ENCODE peak calls at places on chromosomes 7 and 10, in ten cellular contexts. One of them, this sample, is unnamed.

GRCh38 chr7:83365746-83366145 is 203.1 kb upstream of the PCLO start:
- DNase-seq in NCI-H1105 treated with DMSO at 0.1 percent for 48 hours: peak
- DNase-seq in stimulated activated CD8-positive, alpha-beta memory T cell treated with anti-CD3 and anti-CD28 coated beads, Interleukin-15, amount 100 ng/mL, for 1 hour: no peak
- DNase-seq in uterus: no peak
- DNase-seq in substantia nigra: no peak
- DNase-seq in NCI-H2081: no peak
- DNase-seq in posterior vena cava: no peak
- DNase-seq in ACHN: peak
- DNase-seq in CD8-positive, alpha-beta T cell: no peak
- DNase-seq in psoas muscle: no peak
- DNase-seq in this sample: no peak

GRCh38 chr7:44974549-44974948 is 4.3 kb downstream of the MYO1G start:
- DNase-seq in NCI-H1105 treated with DMSO at 0.1 percent for 48 hours: no peak
- DNase-seq in stimulated activated CD8-positive, alpha-beta memory T cell treated with anti-CD3 and anti-CD28 coated beads, Interleukin-15, amount 100 ng/mL, for 1 hour: no peak
- DNase-seq in uterus: no peak
- DNase-seq in substantia nigra: no peak
- DNase-seq in NCI-H2081: no peak
- DNase-seq in posterior vena cava: peak
- DNase-seq in ACHN: no peak
- DNase-seq in CD8-positive, alpha-beta T cell: no peak
- DNase-seq in psoas muscle: no peak
- DNase-seq in this sample: no peak

GRCh38 chr10:62326134-62326533 is 48.0 kb upstream of the ZNF365 start:
- DNase-seq in NCI-H1105 treated with DMSO at 0.1 percent for 48 hours: no peak
- DNase-seq in stimulated activated CD8-positive, alpha-beta memory T cell treated with anti-CD3 and anti-CD28 coated beads, Interleukin-15, amount 100 ng/mL, for 1 hour: no peak
- DNase-seq in uterus: no peak
- DNase-seq in substantia nigra: no peak
- DNase-seq in NCI-H2081: no peak
- DNase-seq in posterior vena cava: no peak
- DNase-seq in ACHN: no peak
- DNase-seq in CD8-positive, alpha-beta T cell: no peak
- DNase-seq in psoas muscle: no peak
- DNase-seq in this sample: no peak

GRCh38 chr10:22750131-22750530 is 35.8 kb upstream of the PIP4K2A start:
- DNase-seq in NCI-H1105 treated with DMSO at 0.1 percent for 48 hours: no peak
- DNase-seq in stimulated activated CD8-positive, alpha-beta memory T cell treated with anti-CD3 and anti-CD28 coated beads, Interleukin-15, amount 100 ng/mL, for 1 hour: no peak
- DNase-seq in uterus: no peak
- DNase-seq in substantia nigra: no peak
- DNase-seq in NCI-H2081: no peak
- DNase-seq in posterior vena cava: no peak
- DNase-seq in ACHN: no peak
- DNase-seq in CD8-positive, alpha-beta T cell: no peak
- DNase-seq in psoas muscle: no peak
- DNase-seq in this sample: no peak

GRCh38 chr10:3902054-3902808 is 117.2 kb upstream of the KLF6 start:
- DNase-seq in NCI-H1105 treated with DMSO at 0.1 percent for 48 hours: no peak
- DNase-seq in stimulated activated CD8-positive, alpha-beta memory T cell treated with anti-CD3 and anti-CD28 coated beads, Interleukin-15, amount 100 ng/mL, for 1 hour: no peak
- DNase-seq in uterus: no peak
- DNase-seq in substantia nigra: no peak
- DNase-seq in NCI-H2081: no peak
- DNase-seq in posterior vena cava: no peak
- DNase-seq in ACHN: peak
- DNase-seq in CD8-positive, alpha-beta T cell: no peak
- DNase-seq in psoas muscle: no peak
- DNase-seq in this sample: no peak

GRCh38 chr10:11682896-11683295 is 59.3 kb upstream of the ECHDC3 start:
- DNase-seq in NCI-H1105 treated with DMSO at 0.1 percent for 48 hours: no peak
- DNase-seq in stimulated activated CD8-positive, alpha-beta memory T cell treated with anti-CD3 and anti-CD28 coated beads, Interleukin-15, amount 100 ng/mL, for 1 hour: no peak
- DNase-seq in uterus: no peak
- DNase-seq in substantia nigra: no peak
- DNase-seq in NCI-H2081: no peak
- DNase-seq in posterior vena cava: no peak
- DNase-seq in ACHN: no peak
- DNase-seq in CD8-positive, alpha-beta T cell: no peak
- DNase-seq in psoas muscle: no peak
- DNase-seq in this sample: no peak

GRCh38 chr7:80478683-80479082 is 33.2 kb downstream of the GNAT3 start:
- DNase-seq in NCI-H1105 treated with DMSO at 0.1 percent for 48 hours: no peak
- DNase-seq in stimulated activated CD8-positive, alpha-beta memory T cell treated with anti-CD3 and anti-CD28 coated beads, Interleukin-15, amount 100 ng/mL, for 1 hour: no peak
- DNase-seq in uterus: no peak
- DNase-seq in substantia nigra: no peak
- DNase-seq in NCI-H2081: no peak
- DNase-seq in posterior vena cava: no peak
- DNase-seq in ACHN: peak
- DNase-seq in CD8-positive, alpha-beta T cell: no peak
- DNase-seq in psoas muscle: no peak
- DNase-seq in this sample: no peak

GRCh38 chr7:106773228-106773627 is 91.9 kb upstream of the PIK3CG start:
- DNase-seq in NCI-H1105 treated with DMSO at 0.1 percent for 48 hours: no peak
- DNase-seq in stimulated activated CD8-positive, alpha-beta memory T cell treated with anti-CD3 and anti-CD28 coated beads, Interleukin-15, amount 100 ng/mL, for 1 hour: no peak
- DNase-seq in uterus: no peak
- DNase-seq in substantia nigra: no peak
- DNase-seq in NCI-H2081: no peak
- DNase-seq in posterior vena cava: no peak
- DNase-seq in ACHN: peak
- DNase-seq in CD8-positive, alpha-beta T cell: no peak
- DNase-seq in psoas muscle: no peak
- DNase-seq in this sample: no peak

GRCh38 chr10:77318739-77319138 is 318.9 kb downstream of the KCNMA1 start:
- DNase-seq in NCI-H1105 treated with DMSO at 0.1 percent for 48 hours: no peak
- DNase-seq in stimulated activated CD8-positive, alpha-beta memory T cell treated with anti-CD3 and anti-CD28 coated beads, Interleukin-15, amount 100 ng/mL, for 1 hour: no peak
- DNase-seq in uterus: no peak
- DNase-seq in substantia nigra: no peak
- DNase-seq in NCI-H2081: no peak
- DNase-seq in posterior vena cava: no peak
- DNase-seq in ACHN: no peak
- DNase-seq in CD8-positive, alpha-beta T cell: no peak
- DNase-seq in psoas muscle: no peak
- DNase-seq in this sample: no peak

GRCh38 chr10:131829156-131829930 is 71.5 kb upstream of the PPP2R2D start:
- DNase-seq in NCI-H1105 treated with DMSO at 0.1 percent for 48 hours: no peak
- DNase-seq in stimulated activated CD8-positive, alpha-beta memory T cell treated with anti-CD3 and anti-CD28 coated beads, Interleukin-15, amount 100 ng/mL, for 1 hour: no peak
- DNase-seq in uterus: no peak
- DNase-seq in substantia nigra: no peak
- DNase-seq in NCI-H2081: no peak
- DNase-seq in posterior vena cava: peak
- DNase-seq in ACHN: no peak
- DNase-seq in CD8-positive, alpha-beta T cell: no peak
- DNase-seq in psoas muscle: peak
- DNase-seq in this sample: no peak

GRCh38 chr7:98923512-98923911 is 45.2 kb downstream of the TRRAP start:
- DNase-seq in NCI-H1105 treated with DMSO at 0.1 percent for 48 hours: no peak
- DNase-seq in stimulated activated CD8-positive, alpha-beta memory T cell treated with anti-CD3 and anti-CD28 coated beads, Interleukin-15, amount 100 ng/mL, for 1 hour: no peak
- DNase-seq in uterus: no peak
- DNase-seq in substantia nigra: no peak
- DNase-seq in NCI-H2081: no peak
- DNase-seq in posterior vena cava: no peak
- DNase-seq in ACHN: no peak
- DNase-seq in CD8-positive, alpha-beta T cell: no peak
- DNase-seq in psoas muscle: no peak
- DNase-seq in this sample: no peak

GRCh38 chr7:152435384-152436278 is at the start of gene KMT2C:
- DNase-seq in NCI-H1105 treated with DMSO at 0.1 percent for 48 hours: peak
- DNase-seq in stimulated activated CD8-positive, alpha-beta memory T cell treated with anti-CD3 and anti-CD28 coated beads, Interleukin-15, amount 100 ng/mL, for 1 hour: peak
- DNase-seq in uterus: peak
- DNase-seq in substantia nigra: no peak
- DNase-seq in NCI-H2081: peak
- DNase-seq in posterior vena cava: peak
- DNase-seq in ACHN: peak
- DNase-seq in CD8-positive, alpha-beta T cell: peak
- DNase-seq in psoas muscle: peak
- DNase-seq in this sample: no peak

GRCh38 chr7:14739496-14740185 is 162.9 kb downstream of the DGKB start:
- DNase-seq in NCI-H1105 treated with DMSO at 0.1 percent for 48 hours: no peak
- DNase-seq in stimulated activated CD8-positive, alpha-beta memory T cell treated with anti-CD3 and anti-CD28 coated beads, Interleukin-15, amount 100 ng/mL, for 1 hour: no peak
- DNase-seq in uterus: no peak
- DNase-seq in substantia nigra: no peak
- DNase-seq in NCI-H2081: no peak
- DNase-seq in posterior vena cava: no peak
- DNase-seq in ACHN: peak
- DNase-seq in CD8-positive, alpha-beta T cell: no peak
- DNase-seq in psoas muscle: no peak
- DNase-seq in this sample: no peak

GRCh38 chr10:83809001-83809400 is 330.3 kb upstream of the GHITM start:
- DNase-seq in NCI-H1105 treated with DMSO at 0.1 percent for 48 hours: no peak
- DNase-seq in stimulated activated CD8-positive, alpha-beta memory T cell treated with anti-CD3 and anti-CD28 coated beads, Interleukin-15, amount 100 ng/mL, for 1 hour: no peak
- DNase-seq in uterus: no peak
- DNase-seq in substantia nigra: no peak
- DNase-seq in NCI-H2081: no peak
- DNase-seq in posterior vena cava: no peak
- DNase-seq in ACHN: no peak
- DNase-seq in CD8-positive, alpha-beta T cell: no peak
- DNase-seq in psoas muscle: no peak
- DNase-seq in this sample: no peak

GRCh38 chr10:24209946-24210491 is 1.1 kb downstream of the KIAA1217 start:
- DNase-seq in NCI-H1105 treated with DMSO at 0.1 percent for 48 hours: no peak
- DNase-seq in stimulated activated CD8-positive, alpha-beta memory T cell treated with anti-CD3 and anti-CD28 coated beads, Interleukin-15, amount 100 ng/mL, for 1 hour: no peak
- DNase-seq in uterus: peak
- DNase-seq in substantia nigra: no peak
- DNase-seq in NCI-H2081: no peak
- DNase-seq in posterior vena cava: no peak
- DNase-seq in ACHN: peak
- DNase-seq in CD8-positive, alpha-beta T cell: no peak
- DNase-seq in psoas muscle: no peak
- DNase-seq in this sample: no peak

GRCh38 chr10:79322616-79323566 is 24.4 kb upstream of the PPIF start:
- DNase-seq in NCI-H1105 treated with DMSO at 0.1 percent for 48 hours: no peak
- DNase-seq in stimulated activated CD8-positive, alpha-beta memory T cell treated with anti-CD3 and anti-CD28 coated beads, Interleukin-15, amount 100 ng/mL, for 1 hour: peak
- DNase-seq in uterus: no peak
- DNase-seq in substantia nigra: no peak
- DNase-seq in NCI-H2081: no peak
- DNase-seq in posterior vena cava: peak
- DNase-seq in ACHN: peak
- DNase-seq in CD8-positive, alpha-beta T cell: peak
- DNase-seq in psoas muscle: peak
- DNase-seq in this sample: no peak

GRCh38 chr7:110529175-110529574 is 561.8 kb upstream of the LRRN3 start:
- DNase-seq in NCI-H1105 treated with DMSO at 0.1 percent for 48 hours: no peak
- DNase-seq in stimulated activated CD8-positive, alpha-beta memory T cell treated with anti-CD3 and anti-CD28 coated beads, Interleukin-15, amount 100 ng/mL, for 1 hour: no peak
- DNase-seq in uterus: no peak
- DNase-seq in substantia nigra: no peak
- DNase-seq in NCI-H2081: no peak
- DNase-seq in posterior vena cava: no peak
- DNase-seq in ACHN: no peak
- DNase-seq in CD8-positive, alpha-beta T cell: no peak
- DNase-seq in psoas muscle: no peak
- DNase-seq in this sample: no peak

GRCh38 chr7:150378115-150378852 is 846 bp upstream of the ZNF775 start:
- DNase-seq in NCI-H1105 treated with DMSO at 0.1 percent for 48 hours: peak
- DNase-seq in stimulated activated CD8-positive, alpha-beta memory T cell treated with anti-CD3 and anti-CD28 coated beads, Interleukin-15, amount 100 ng/mL, for 1 hour: no peak
- DNase-seq in uterus: peak
- DNase-seq in substantia nigra: peak
- DNase-seq in NCI-H2081: peak
- DNase-seq in posterior vena cava: no peak
- DNase-seq in ACHN: peak
- DNase-seq in CD8-positive, alpha-beta T cell: peak
- DNase-seq in psoas muscle: peak
- DNase-seq in this sample: peak

GRCh38 chr7:36272567-36273269 is 116.9 kb upstream of the ANLN start:
- DNase-seq in NCI-H1105 treated with DMSO at 0.1 percent for 48 hours: no peak
- DNase-seq in stimulated activated CD8-positive, alpha-beta memory T cell treated with anti-CD3 and anti-CD28 coated beads, Interleukin-15, amount 100 ng/mL, for 1 hour: no peak
- DNase-seq in uterus: no peak
- DNase-seq in substantia nigra: no peak
- DNase-seq in NCI-H2081: no peak
- DNase-seq in posterior vena cava: no peak
- DNase-seq in ACHN: no peak
- DNase-seq in CD8-positive, alpha-beta T cell: no peak
- DNase-seq in psoas muscle: no peak
- DNase-seq in this sample: no peak

GRCh38 chr10:69491611-69492010 is 40.3 kb downstream of the TSPAN15 start:
- DNase-seq in NCI-H1105 treated with DMSO at 0.1 percent for 48 hours: no peak
- DNase-seq in stimulated activated CD8-positive, alpha-beta memory T cell treated with anti-CD3 and anti-CD28 coated beads, Interleukin-15, amount 100 ng/mL, for 1 hour: no peak
- DNase-seq in uterus: peak
- DNase-seq in substantia nigra: no peak
- DNase-seq in NCI-H2081: no peak
- DNase-seq in posterior vena cava: no peak
- DNase-seq in ACHN: no peak
- DNase-seq in CD8-positive, alpha-beta T cell: no peak
- DNase-seq in psoas muscle: no peak
- DNase-seq in this sample: no peak

GRCh38 chr7:11171569-11172192 is 198.0 kb downstream of the PHF14 start:
- DNase-seq in NCI-H1105 treated with DMSO at 0.1 percent for 48 hours: no peak
- DNase-seq in stimulated activated CD8-positive, alpha-beta memory T cell treated with anti-CD3 and anti-CD28 coated beads, Interleukin-15, amount 100 ng/mL, for 1 hour: no peak
- DNase-seq in uterus: no peak
- DNase-seq in substantia nigra: no peak
- DNase-seq in NCI-H2081: no peak
- DNase-seq in posterior vena cava: no peak
- DNase-seq in ACHN: no peak
- DNase-seq in CD8-positive, alpha-beta T cell: no peak
- DNase-seq in psoas muscle: no peak
- DNase-seq in this sample: no peak

GRCh38 chr10:96370575-96371157 is 11.9 kb upstream of the OPALIN start:
- DNase-seq in NCI-H1105 treated with DMSO at 0.1 percent for 48 hours: peak
- DNase-seq in stimulated activated CD8-positive, alpha-beta memory T cell treated with anti-CD3 and anti-CD28 coated beads, Interleukin-15, amount 100 ng/mL, for 1 hour: peak
- DNase-seq in uterus: peak
- DNase-seq in substantia nigra: no peak
- DNase-seq in NCI-H2081: peak
- DNase-seq in posterior vena cava: no peak
- DNase-seq in ACHN: peak
- DNase-seq in CD8-positive, alpha-beta T cell: peak
- DNase-seq in psoas muscle: no peak
- DNase-seq in this sample: peak

GRCh38 chr10:102230264-102230860 is 4.3 kb downstream of the ELOVL3 start:
- DNase-seq in NCI-H1105 treated with DMSO at 0.1 percent for 48 hours: peak
- DNase-seq in stimulated activated CD8-positive, alpha-beta memory T cell treated with anti-CD3 and anti-CD28 coated beads, Interleukin-15, amount 100 ng/mL, for 1 hour: no peak
- DNase-seq in uterus: peak
- DNase-seq in substantia nigra: no peak
- DNase-seq in NCI-H2081: peak
- DNase-seq in posterior vena cava: peak
- DNase-seq in ACHN: peak
- DNase-seq in CD8-positive, alpha-beta T cell: peak
- DNase-seq in psoas muscle: peak
- DNase-seq in this sample: peak

GRCh38 chr7:42858570-42858969 is 53.3 kb downstream of the C7orf25 start:
- DNase-seq in NCI-H1105 treated with DMSO at 0.1 percent for 48 hours: no peak
- DNase-seq in stimulated activated CD8-positive, alpha-beta memory T cell treated with anti-CD3 and anti-CD28 coated beads, Interleukin-15, amount 100 ng/mL, for 1 hour: no peak
- DNase-seq in uterus: no peak
- DNase-seq in substantia nigra: no peak
- DNase-seq in NCI-H2081: no peak
- DNase-seq in posterior vena cava: no peak
- DNase-seq in ACHN: peak
- DNase-seq in CD8-positive, alpha-beta T cell: no peak
- DNase-seq in psoas muscle: no peak
- DNase-seq in this sample: no peak

GRCh38 chr7:636396-636795 is 90.1 kb upstream of the DNAAF5 start:
- DNase-seq in NCI-H1105 treated with DMSO at 0.1 percent for 48 hours: peak
- DNase-seq in stimulated activated CD8-positive, alpha-beta memory T cell treated with anti-CD3 and anti-CD28 coated beads, Interleukin-15, amount 100 ng/mL, for 1 hour: no peak
- DNase-seq in uterus: no peak
- DNase-seq in substantia nigra: no peak
- DNase-seq in NCI-H2081: no peak
- DNase-seq in posterior vena cava: peak
- DNase-seq in ACHN: peak
- DNase-seq in CD8-positive, alpha-beta T cell: peak
- DNase-seq in psoas muscle: no peak
- DNase-seq in this sample: no peak

GRCh38 chr10:78909268-78909667 is 159.5 kb upstream of the ZMIZ1 start:
- DNase-seq in NCI-H1105 treated with DMSO at 0.1 percent for 48 hours: no peak
- DNase-seq in stimulated activated CD8-positive, alpha-beta memory T cell treated with anti-CD3 and anti-CD28 coated beads, Interleukin-15, amount 100 ng/mL, for 1 hour: no peak
- DNase-seq in uterus: no peak
- DNase-seq in substantia nigra: no peak
- DNase-seq in NCI-H2081: no peak
- DNase-seq in posterior vena cava: peak
- DNase-seq in ACHN: no peak
- DNase-seq in CD8-positive, alpha-beta T cell: no peak
- DNase-seq in psoas muscle: no peak
- DNase-seq in this sample: no peak

GRCh38 chr7:44291066-44291732 is 34.2 kb downstream of the CAMK2B start:
- DNase-seq in NCI-H1105 treated with DMSO at 0.1 percent for 48 hours: no peak
- DNase-seq in stimulated activated CD8-positive, alpha-beta memory T cell treated with anti-CD3 and anti-CD28 coated beads, Interleukin-15, amount 100 ng/mL, for 1 hour: no peak
- DNase-seq in uterus: peak
- DNase-seq in substantia nigra: no peak
- DNase-seq in NCI-H2081: no peak
- DNase-seq in posterior vena cava: peak
- DNase-seq in ACHN: no peak
- DNase-seq in CD8-positive, alpha-beta T cell: peak
- DNase-seq in psoas muscle: peak
- DNase-seq in this sample: no peak